ENCODE peak calls at places on chromosomes 2 and 18, in seven cellular contexts. H is upper lobe of left lung, Q is fibroblast of lung, T is Peyer's patch, O is chondrocyte, S is astrocyte, V is neural crest cell. I is an unnamed sample.

GRCh38 chr2:225002656-225003045 is 39.6 kb downstream of the DOCK10 start:
- DNase-seq in Q (no peak), H (no peak), T (peak; percentile 68), S (no peak), O (no peak), V (no peak), I (no peak)

GRCh38 chr2:159925975-159926374 is 128.0 kb upstream of the CD302 start:
- DNase-seq in O (no peak), H (no peak), Q (no peak), V (no peak), T (no peak), S (no peak), I (no peak)

GRCh38 chr18:34495434-34495833 is 214.7 kb upstream of the DTNA start:
- DNase-seq in Q (no peak), H (no peak), S (no peak), V (no peak), O (no peak), T (no peak), I (no peak)

GRCh38 chr2:89831686-89832498 is 1140.4 kb downstream of the RPIA start:
- DNase-seq in T (no peak), H (no peak), S (no peak), V (no peak), O (no peak), Q (no peak), I (no peak)

GRCh38 chr18:67400502-67401117 is 115.9 kb downstream of the DSEL start:
- DNase-seq in O (no peak), Q (peak; percentile 68), V (no peak), H (no peak), S (peak; percentile 53), T (no peak), I (no peak)

GRCh38 chr2:237913193-237913917 is 53.5 kb upstream of the UBE2F start:
- DNase-seq in V (no peak), T (no peak), Q (no peak), S (no peak), H (peak; percentile 65), O (no peak), I (no peak)

GRCh38 chr2:168293766-168294165 is 46.4 kb upstream of the STK39 start:
- DNase-seq in S (no peak), Q (no peak), O (no peak), V (no peak), H (no peak), T (no peak), I (no peak)

GRCh38 chr2:235496239-235496621 is 2.4 kb downstream of the AGAP1 start:
- DNase-seq in O (no peak), S (peak; percentile 15), V (no peak), Q (peak; percentile 42), T (no peak), H (no peak), I (no peak)

GRCh38 chr2:100193334-100193733 is 50.9 kb upstream of the AFF3 start:
- DNase-seq in T (no peak), H (no peak), V (no peak), Q (peak; percentile 40), S (peak; percentile 16), O (no peak), I (no peak)

GRCh38 chr18:36496022-36496421 is 198.5 kb downstream of the FHOD3 start:
- DNase-seq in V (no peak), S (no peak), T (no peak), O (no peak), H (no peak), Q (peak; percentile 42), I (no peak)

GRCh38 chr18:36492604-36493329 is 195.3 kb downstream of the FHOD3 start:
- DNase-seq in V (no peak), H (no peak), O (no peak), S (no peak), Q (peak; percentile 22), T (no peak), I (no peak)

GRCh38 chr18:36490907-36491306 is 193.4 kb downstream of the FHOD3 start:
- DNase-seq in O (no peak), H (no peak), V (no peak), T (no peak), Q (no peak), S (no peak), I (no peak)

DNA sequence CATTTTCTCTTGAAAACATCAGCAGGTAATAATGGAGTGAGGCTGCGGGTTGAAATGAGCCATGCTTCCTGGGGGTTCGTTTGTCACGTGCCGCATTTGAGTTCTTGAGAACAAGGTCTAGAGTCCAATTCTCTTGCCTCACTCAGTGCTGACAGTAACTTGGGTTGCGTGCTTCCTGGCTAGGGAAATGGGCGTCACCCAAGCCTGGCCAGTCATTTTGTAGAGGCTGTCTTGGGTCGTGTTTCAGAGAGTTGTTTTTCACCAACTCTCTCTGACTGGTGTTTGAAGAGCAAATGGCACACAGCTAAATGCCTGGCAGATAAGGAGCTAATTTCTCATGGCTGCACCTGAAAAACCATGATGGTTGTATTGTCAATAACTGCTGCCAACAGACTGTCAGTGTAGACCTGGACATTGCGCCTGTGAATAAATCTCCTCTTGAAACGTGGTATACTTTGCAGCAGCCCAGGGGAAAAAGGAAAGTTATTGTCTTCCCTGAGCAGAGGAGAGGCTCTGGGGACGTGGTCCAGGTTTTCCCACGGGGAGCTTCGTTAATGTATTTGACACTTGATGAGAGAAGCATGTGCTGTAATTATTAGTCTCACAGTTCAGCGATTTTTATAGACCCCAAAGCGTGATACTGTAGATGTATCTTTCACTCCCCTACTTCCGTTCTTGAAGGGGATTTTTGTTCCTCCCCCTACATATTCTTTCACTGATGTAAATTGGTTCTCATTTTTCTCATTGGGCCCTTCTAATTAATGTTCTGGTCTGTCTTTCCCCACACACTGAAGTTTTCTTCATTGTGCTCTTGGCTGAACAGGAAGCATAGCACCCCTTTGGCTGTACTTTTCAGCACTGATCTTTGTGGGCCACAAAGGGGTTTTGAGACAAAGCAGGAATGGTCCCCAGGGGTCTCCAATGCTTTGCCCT is 196.1 kb downstream of the FHOD3 start:
- DNase-seq in S (no peak), T (no peak), H (no peak), O (no peak), Q (peak; percentile 24), V (no peak), I (no peak)
- TF ChIP-seq CTCF in S (no peak), T (no peak), H (no peak), O (no peak), Q (no peak), V (no peak), I (no peak)

GRCh38 chr18:77422974-77423373 is 173.3 kb downstream of the GALR1 start:
- DNase-seq in O (no peak), Q (no peak), H (no peak), S (no peak), V (no peak), T (no peak), I (no peak)
- TF ChIP-seq CTCF in O (peak; percentile 26), Q (no peak), H (no peak), S (no peak), V (peak; percentile 61), T (no peak), I (peak; percentile 47)

DNA sequence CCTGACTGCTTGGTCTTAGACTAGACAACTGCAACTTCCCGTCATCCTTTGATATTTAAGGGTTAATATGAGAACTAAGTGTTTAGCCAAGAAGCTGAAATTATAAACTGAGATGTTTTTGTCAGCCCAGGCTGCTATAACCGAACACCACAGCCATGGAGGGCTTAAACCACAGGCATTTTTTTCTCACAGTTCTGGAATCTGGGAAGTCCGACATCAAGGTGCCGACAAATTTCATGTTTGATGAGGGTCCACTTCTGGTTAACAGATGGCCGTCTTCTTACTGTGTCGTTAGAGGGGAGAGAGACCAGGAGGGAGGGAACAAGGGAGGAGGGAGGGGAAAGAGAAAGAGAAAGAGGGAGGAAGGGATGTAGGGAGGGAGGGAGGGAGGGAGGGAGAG is 6.5 kb upstream of the CNDP2 start:
- DNase-seq in H (no peak), S (peak; percentile 86), V (no peak), O (no peak), T (no peak), Q (peak; percentile 88), I (no peak)
- TF ChIP-seq CTCF in H (no peak), S (no peak), V (no peak), O (no peak), T (no peak), Q (no peak), I (no peak)

GRCh38 chr2:73987109-73987947 is 2.6 kb downstream of the TET3 start:
- DNase-seq in O (no peak), T (peak; percentile 53), H (peak; percentile 62), V (peak; percentile 14), Q (peak; percentile 58), S (peak; percentile 45), I (no peak)
- TF ChIP-seq CTCF in O (peak; percentile 62), T (no peak), H (no peak), V (no peak), Q (peak; percentile 30), S (no peak), I (no peak)

GRCh38 chr2:52070665-52071064 is 1038.7 kb upstream of the NRXN1 start:
- DNase-seq in Q (no peak), O (no peak), T (no peak), V (no peak), S (no peak), H (no peak), I (no peak)

GRCh38 chr2:52074139-52074719 is 1042.3 kb upstream of the NRXN1 start:
- DNase-seq in Q (no peak), V (no peak), T (no peak), S (no peak), O (no peak), H (no peak), I (no peak)

GRCh38 chr2:52077159-52077558 is 1045.2 kb upstream of the NRXN1 start:
- DNase-seq in T (no peak), Q (no peak), S (no peak), V (no peak), H (no peak), O (no peak), I (no peak)

GRCh38 chr2:52072949-52073348 is 1041.0 kb upstream of the NRXN1 start:
- DNase-seq in S (no peak), V (no peak), H (no peak), Q (no peak), T (no peak), O (no peak), I (no peak)
- TF ChIP-seq CTCF in S (no peak), V (no peak), H (no peak), Q (no peak), T (no peak), O (no peak), I (no peak)

I was measured in glutamatergic neuron.